ENCODE peak calls at places on chromosomes 2 and 18, in seven cellular contexts. V is uterus; C is adrenal gland; F is naive thymus-derived CD4-positive, alpha-beta T cell; G is CD4-positive, alpha-beta memory T cell; A is AG04449; M is AG10803. S is an unnamed sample.
A peak's percentile ranks its signal among the peaks of the same experiment; 100 is the strongest.

GRCh38 chr2:67209107-67209506 is 188.0 kb upstream of the ETAA1 start:
- DNase-seq in M (no peak), V (no peak), F (no peak), A (no peak), G (no peak), C (no peak), S (no peak)

GRCh38 chr18:76686737-76687231 is 135.6 kb upstream of the ZNF236 start:
- DNase-seq in C (peak; percentile 75), G (peak; percentile 9), V (peak; percentile 94), M (peak; percentile 65), A (no peak), F (peak; percentile 16), S (no peak)

GRCh38 chr18:8667846-8668245 is 37.5 kb upstream of the MTCL1 start:
- DNase-seq in M (peak; percentile 50), C (no peak), A (peak; percentile 36), F (no peak), G (no peak), V (no peak), S (no peak)

GRCh38 chr2:165161510-165161909 is 42.3 kb downstream of the SCN3A start:
- DNase-seq in F (no peak), C (no peak), A (peak; percentile 33), G (no peak), M (peak; percentile 19), V (no peak), S (no peak)

GRCh38 chr2:132416080-132416911 is at the start of gene GPR39:
- DNase-seq in C (peak; percentile 47), V (peak; percentile 28), M (peak; percentile 97), F (no peak), A (peak; percentile 83), G (no peak), S (no peak)

GRCh38 chr18:7950380-7951143 is 383.4 kb downstream of the PTPRM start:
- DNase-seq in G (no peak), M (peak; percentile 22), A (no peak), C (peak; percentile 31), F (no peak), V (no peak), S (no peak)

GRCh38 chr2:75788154-75788553 is 77.4 kb upstream of the GCFC2 start:
- DNase-seq in M (no peak), F (no peak), C (no peak), V (no peak), G (no peak), A (no peak), S (no peak)

GRCh38 chr2:19536136-19536535 is 177.7 kb upstream of the OSR1 start:
- DNase-seq in C (no peak), G (no peak), V (no peak), A (no peak), M (peak; percentile 8), F (no peak), S (no peak)

GRCh38 chr2:143545059-143545458 is 415.8 kb downstream of the ARHGAP15 start:
- DNase-seq in F (peak; percentile 30), C (no peak), M (no peak), A (no peak), V (no peak), G (peak; percentile 31), S (no peak)

GRCh38 chr2:163664610-163665009 is 71.2 kb downstream of the FIGN start:
- DNase-seq in F (no peak), V (no peak), A (peak; percentile 52), C (no peak), G (no peak), M (peak; percentile 88), S (no peak)

GRCh38 chr18:21997207-21998143 is 171.9 kb upstream of the GATA6 start:
- DNase-seq in V (peak; percentile 31), F (peak; percentile 14), G (peak; percentile 16), C (peak; percentile 30), M (peak; percentile 50), A (no peak), S (peak; percentile 16)

GRCh38 chr2:156192468-156192867 is 140.1 kb downstream of the NR4A2 start:
- DNase-seq in C (peak; percentile 2), A (no peak), F (no peak), V (no peak), G (no peak), M (no peak), S (peak; percentile 8)

GRCh38 chr2:16140771-16141640 is 200.7 kb downstream of the MYCN start:
- DNase-seq in M (no peak), G (no peak), V (no peak), C (no peak), F (no peak), A (no peak), S (no peak)

GRCh38 chr2:54669677-54670484 is 53.6 kb upstream of the EML6 start:
- DNase-seq in M (peak; percentile 87), C (peak; percentile 87), F (no peak), G (no peak), V (peak; percentile 77), A (peak; percentile 49), S (no peak)

GRCh38 chr18:13606589-13607254 is 119.6 kb downstream of the FAM210A start:
- DNase-seq in M (no peak), V (no peak), F (no peak), C (no peak), A (no peak), G (no peak), S (no peak)

GRCh38 chr18:13610517-13610916 is 115.8 kb downstream of the FAM210A start:
- DNase-seq in M (no peak), A (no peak), F (no peak), V (no peak), C (no peak), G (no peak), S (no peak)

GRCh38 chr18:13611616-13612110 is 114.7 kb downstream of the FAM210A start:
- DNase-seq in M (peak; percentile 63), C (peak; percentile 32), G (no peak), A (no peak), F (no peak), V (no peak), S (no peak)

GRCh38 chr18:13611058-13611615 is 115.2 kb downstream of the FAM210A start:
- DNase-seq in F (no peak), A (no peak), G (peak; percentile 38), C (peak; percentile 38), M (peak; percentile 64), V (no peak), S (no peak)

GRCh38 chr18:13608791-13609552 is 117.4 kb downstream of the FAM210A start:
- DNase-seq in G (peak; percentile 36), V (no peak), F (no peak), A (no peak), M (no peak), C (peak; percentile 34), S (no peak)
- H3K4me3 ChIP-seq in G (peak overlapping the region; percentile 28), V (no peak overlapping the region), F (peak overlapping the region; percentile 13), A (no peak overlapping the region), M (no peak overlapping the region), C (no peak overlapping the region), S (no peak overlapping the region)

GRCh38 chr2:134642938-134643337 is 75.9 kb downstream of the TMEM163 start:
- DNase-seq in F (no peak), M (no peak), A (no peak), C (no peak), V (no peak), G (no peak), S (no peak)
- H3K4me3 ChIP-seq in F (no peak overlapping the region), M (no peak overlapping the region), A (no peak overlapping the region), C (no peak overlapping the region), V (no peak overlapping the region), G (no peak overlapping the region), S (no peak overlapping the region)

GRCh38 chr2:217910875-217911212 is 92.0 kb downstream of the TNS1 start:
- DNase-seq in G (no peak), C (no peak), F (no peak), V (no peak), M (no peak), A (no peak), S (no peak)

GRCh38 chr2:217911283-217911965 is 91.4 kb downstream of the TNS1 start:
- DNase-seq in M (peak; percentile 79), V (no peak), C (peak; percentile 84), F (no peak), A (no peak), G (no peak), S (no peak)

GRCh38 chr2:217913415-217913814 is 89.4 kb downstream of the TNS1 start:
- DNase-seq in V (no peak), M (no peak), G (no peak), F (no peak), C (peak; percentile 59), A (no peak), S (no peak)

GRCh38 chr2:217914078-217914477 is 88.7 kb downstream of the TNS1 start:
- DNase-seq in M (no peak), A (no peak), C (no peak), G (no peak), V (no peak), F (no peak), S (no peak)

DNA sequence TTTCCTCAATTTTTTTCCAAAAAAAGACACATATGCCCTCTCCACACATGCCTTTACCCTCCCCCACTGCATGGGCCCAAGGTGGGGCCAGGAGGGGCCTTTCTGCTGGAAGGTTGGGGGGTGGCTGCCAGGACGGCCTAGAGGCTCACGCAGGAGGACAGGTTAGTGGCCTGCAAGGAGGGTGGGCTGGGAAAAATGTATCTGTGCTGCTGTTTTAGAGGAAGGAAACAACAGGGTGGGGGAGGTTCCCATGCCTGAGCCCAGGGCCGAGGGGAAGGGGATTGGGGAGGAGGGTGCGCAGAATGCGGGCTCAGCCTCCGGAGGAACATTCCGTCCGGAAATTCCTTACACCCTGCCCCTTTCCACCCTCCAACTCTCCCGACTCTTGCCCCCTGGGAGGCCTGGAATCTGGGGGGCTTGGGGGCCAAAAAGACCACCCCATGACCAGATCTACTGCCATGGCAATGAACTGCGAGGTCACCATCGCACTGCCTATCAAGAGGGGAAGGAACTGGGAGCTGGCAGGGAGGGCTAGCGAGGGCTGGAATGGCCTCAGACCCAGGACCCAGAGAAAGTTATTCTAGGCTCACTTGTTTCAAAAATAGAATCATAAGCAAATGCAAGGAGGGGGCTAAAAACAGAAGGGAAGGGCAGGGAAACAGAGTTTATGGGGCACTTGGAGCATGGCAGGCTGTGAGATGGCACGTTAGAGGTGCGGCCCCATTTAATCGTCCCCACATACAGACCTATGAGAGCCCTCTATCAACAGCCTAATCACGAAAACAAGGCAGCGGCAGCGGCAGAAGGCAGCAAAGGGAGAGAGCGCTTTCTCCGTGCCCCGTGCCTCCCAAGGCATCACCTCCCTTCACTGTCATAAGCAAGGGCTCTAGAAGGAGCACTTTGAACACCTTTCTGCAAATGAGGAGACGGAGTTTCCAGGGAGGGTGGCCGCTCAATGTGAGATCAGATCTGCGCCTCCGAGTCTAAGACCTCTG is 90.5 kb downstream of the TNS1 start:
- DNase-seq in C (no peak), G (no peak), F (no peak), A (no peak), V (no peak), M (no peak), S (no peak)
- H3K4me3 ChIP-seq in C (no peak overlapping the region), G (no peak overlapping the region), F (no peak overlapping the region), A (no peak overlapping the region), V (no peak overlapping the region), M (no peak overlapping the region), S (no peak overlapping the region)

GRCh38 chr2:189178007-189178406 is 1.6 kb downstream of the COL5A2 start:
- DNase-seq in C (no peak), M (peak; percentile 44), F (no peak), G (no peak), V (no peak), A (no peak), S (no peak)

GRCh38 chr2:189177441-189177840 is 2.1 kb downstream of the COL5A2 start:
- DNase-seq in A (no peak), C (no peak), V (no peak), G (no peak), F (no peak), M (peak; percentile 46), S (no peak)

GRCh38 chr2:189179607-189179979 is at the start of gene COL5A2:
- DNase-seq in A (peak; percentile 80), V (peak; percentile 70), F (no peak), M (peak; percentile 93), C (peak; percentile 52), G (no peak), S (no peak)

GRCh38 chr2:189181706-189182105 is 2.1 kb upstream of the COL5A2 start:
- DNase-seq in M (no peak), C (no peak), A (no peak), G (no peak), F (no peak), V (no peak), S (no peak)

GRCh38 chr2:189178726-189179606 is 595 bp downstream of the COL5A2 start:
- DNase-seq in M (peak; percentile 81), G (no peak), C (peak; percentile 10), V (peak; percentile 39), A (no peak), F (no peak), S (no peak)
- H3K4me3 ChIP-seq in M (peak overlapping the region; percentile 76), G (no peak overlapping the region), C (peak overlapping the region; percentile 45), V (peak overlapping the region; percentile 71), A (peak overlapping the region; percentile 79), F (no peak overlapping the region), S (no peak overlapping the region)